ENCODE peak calls at places on chromosomes 3 and 15, in six cellular contexts. Z is transverse colon, M is GM23338, J is GM12878, Q is HCT116, Y is Panc1. X is an unnamed sample.

GRCh38 chr15:93088200-93088980 is 621 bp downstream of the RGMA start:
- DNase-seq in Q (no peak), M (peak), Z (no peak), Y (no peak), J (no peak), X (no peak)

GRCh38 chr3:89375451-89375850 is 268.0 kb downstream of the EPHA3 start:
- DNase-seq in Z (no peak), M (no peak), Y (no peak), J (no peak), Q (no peak), X (no peak)

GRCh38 chr3:63441262-63441661 is 163.2 kb downstream of the SYNPR start:
- DNase-seq in M (no peak), J (no peak), Q (no peak), Y (no peak), Z (no peak), X (no peak)

GRCh38 chr3:153443961-153444360 is 281.9 kb downstream of the RAP2B start:
- DNase-seq in M (peak), Q (peak), J (no peak), Y (no peak), Z (no peak), X (no peak)

GRCh38 chr15:32857732-32858131 is 139.9 kb downstream of the GREM1 start:
- DNase-seq in Z (no peak), Q (no peak), J (no peak), Y (no peak), M (no peak), X (no peak)

GRCh38 chr3:34106879-34107278 is 308.4 kb downstream of the PDCD6IP start:
- DNase-seq in Y (peak), Z (peak), M (peak), Q (peak), J (peak), X (no peak)

GRCh38 chr15:57541805-57542504 is 49.7 kb upstream of the MYZAP start:
- DNase-seq in M (peak), J (no peak), Y (no peak), Z (peak), Q (peak), X (no peak)

GRCh38 chr3:114623420-114624046 is 329.7 kb downstream of the TIGIT start:
- DNase-seq in Z (no peak), J (no peak), Y (no peak), M (no peak), Q (no peak), X (no peak)

GRCh38 chr3:65138531-65138930 is 450.7 kb upstream of the ADAMTS9 start:
- DNase-seq in J (no peak), Z (no peak), Y (no peak), Q (no peak), M (no peak), X (no peak)

GRCh38 chr3:130539005-130539404 is 22.0 kb downstream of the COL6A6 start:
- DNase-seq in Y (peak), J (no peak), Q (peak), Z (peak), M (peak), X (no peak)

GRCh38 chr15:51356983-51357382 is 15.5 kb downstream of the GLDN start:
- DNase-seq in Y (no peak), J (no peak), Q (no peak), M (no peak), Z (no peak), X (no peak)

GRCh38 chr3:15329058-15330005 is 3.1 kb downstream of the SH3BP5 start:
- DNase-seq in J (no peak), Z (no peak), M (no peak), Q (no peak), Y (no peak), X (no peak)

GRCh38 chr3:73556520-73557371 is 68.0 kb downstream of the PDZRN3 start:
- DNase-seq in Q (no peak), J (no peak), Y (no peak), Z (no peak), M (peak), X (no peak)

GRCh38 chr3:13605555-13605954 is 56.6 kb downstream of the FBLN2 start:
- DNase-seq in M (no peak), Z (no peak), Y (no peak), J (no peak), Q (no peak), X (no peak)

GRCh38 chr15:71627604-71628003 is 182.8 kb upstream of the NR2E3 start:
- DNase-seq in Q (no peak), Z (no peak), Y (no peak), J (no peak), M (no peak), X (no peak)
- TF ChIP-seq POLR2AphosphoS5 in Q (no peak), Z (no peak), Y (no peak), J (no peak), M (no peak), X (no peak)

GRCh38 chr3:127848131-127849129 is 26.1 kb upstream of the MGLL start:
- DNase-seq in Y (no peak), M (peak), Z (no peak), J (no peak), Q (no peak), X (no peak)
- TF ChIP-seq POLR2AphosphoS5 in Y (no peak), M (no peak), Z (no peak), J (no peak), Q (no peak), X (no peak)

DNA sequence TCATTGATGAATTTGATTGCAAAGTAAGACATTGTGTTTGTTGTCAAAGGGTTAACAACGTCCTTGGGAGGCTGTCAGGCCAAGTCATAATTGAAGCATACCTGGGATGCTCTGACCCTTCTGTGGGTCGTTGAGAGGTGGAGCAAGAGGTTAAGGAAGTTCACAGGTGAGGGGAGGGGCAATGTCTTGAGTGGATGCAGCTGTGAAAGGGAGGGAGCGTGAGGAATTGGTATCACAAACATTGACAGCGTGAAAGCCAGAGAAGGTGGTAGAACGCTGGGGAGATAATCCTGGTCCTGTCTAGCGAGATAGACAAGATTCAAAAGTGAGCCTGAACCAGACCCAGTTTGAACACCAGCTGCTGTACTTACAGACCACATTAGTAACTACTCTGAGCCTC is 79.4 kb downstream of the HES1 start:
- DNase-seq in Z (no peak), Q (no peak), Y (no peak), J (no peak), M (no peak), X (no peak)
- TF ChIP-seq POLR2AphosphoS5 in Z (no peak), Q (no peak), Y (no peak), J (no peak), M (no peak), X (no peak)

GRCh38 chr3:46092704-46093085 is 65.4 kb upstream of the XCR1 start:
- DNase-seq in Y (no peak), Q (no peak), J (peak), Z (no peak), M (no peak), X (no peak)

GRCh38 chr3:46090161-46090591 is 62.9 kb upstream of the XCR1 start:
- DNase-seq in M (no peak), Z (no peak), J (no peak), Q (no peak), Y (no peak), X (no peak)

GRCh38 chr3:46091971-46092703 is 64.9 kb upstream of the XCR1 start:
- DNase-seq in Z (no peak), J (no peak), Y (no peak), M (no peak), Q (no peak), X (no peak)

GRCh38 chr3:46089237-46090011 is 62.1 kb upstream of the XCR1 start:
- DNase-seq in J (peak), Y (no peak), Q (no peak), Z (peak), M (no peak), X (no peak)

GRCh38 chr3:46091046-46091445 is 63.8 kb upstream of the XCR1 start:
- DNase-seq in J (no peak), M (no peak), Z (no peak), Q (no peak), Y (no peak), X (no peak)
- TF ChIP-seq POLR2AphosphoS5 in J (no peak), M (no peak), Z (no peak), Q (no peak), Y (no peak), X (no peak)

GRCh38 chr3:150699068-150699635 is 4.6 kb downstream of the ERICH6 start:
- DNase-seq in Z (no peak), Y (no peak), J (no peak), Q (no peak), M (no peak), X (no peak)
- TF ChIP-seq POLR2AphosphoS5 in Z (no peak), Y (no peak), J (no peak), Q (no peak), M (no peak), X (no peak)

DNA sequence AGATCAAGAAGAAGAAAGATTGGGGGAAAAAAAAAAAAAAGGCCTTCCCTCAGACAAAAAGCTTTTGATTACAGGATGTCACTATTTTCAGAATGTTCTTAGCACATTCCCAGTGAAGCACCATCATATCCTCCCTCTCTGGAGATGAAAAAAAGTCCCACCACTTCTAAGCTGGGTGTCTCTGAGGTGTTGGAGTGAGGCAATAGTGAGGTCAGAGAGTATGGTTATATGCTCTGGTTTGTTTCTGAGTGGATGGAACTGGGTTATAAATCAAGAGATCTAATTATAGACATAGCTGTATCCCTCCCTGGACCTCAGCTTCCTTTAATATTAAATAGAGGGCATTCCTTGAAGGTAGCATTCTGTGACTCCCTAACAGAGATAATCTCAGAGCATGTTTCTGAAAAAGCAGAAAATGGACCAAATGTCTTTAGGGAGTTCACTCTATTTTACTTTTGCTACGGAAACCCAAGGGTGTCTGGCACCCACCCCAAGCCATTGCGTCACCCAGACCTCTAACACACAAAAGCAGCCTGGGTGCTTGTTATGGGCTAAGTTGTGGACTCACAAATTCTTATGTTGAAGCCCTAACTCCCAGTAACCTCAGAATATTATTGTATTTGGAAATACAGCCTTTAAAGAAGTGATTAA is 81.7 kb downstream of the MB21D2 start:
- DNase-seq in Y (no peak), J (no peak), Q (no peak), Z (peak), M (no peak), X (no peak)
- TF ChIP-seq POLR2AphosphoS5 in Y (no peak), J (no peak), Q (no peak), Z (peak), M (no peak), X (no peak)